ENCODE peak calls at places on chromosomes 7 and 10, in six cellular contexts. One of them, this sample, is unnamed.

GRCh38 chr7:4727914-4728705 is 46.0 kb downstream of the FOXK1 start:
- DNase-seq in H1: no peak
- DNase-seq in IMR-90: no peak
- DNase-seq in trophoblast cell: no peak
- DNase-seq in neuronal stem cell: no peak
- DNase-seq in H9: no peak
- DNase-seq in this sample: peak; percentile 45

GRCh38 chr7:33757050-33757449 is 148.3 kb upstream of the BMPER start:
- DNase-seq in H1: no peak
- DNase-seq in IMR-90: peak; percentile 64
- DNase-seq in trophoblast cell: peak; percentile 86
- DNase-seq in neuronal stem cell: no peak
- DNase-seq in H9: no peak
- DNase-seq in this sample: peak; percentile 71

GRCh38 chr10:112258407-112258806 is 24.8 kb upstream of the TECTB start:
- DNase-seq in H1: no peak
- DNase-seq in IMR-90: no peak
- DNase-seq in trophoblast cell: no peak
- DNase-seq in neuronal stem cell: no peak
- DNase-seq in H9: no peak
- DNase-seq in this sample: no peak

GRCh38 chr7:44434201-44434600 is 56.3 kb downstream of the NUDCD3 start:
- DNase-seq in H1: no peak
- DNase-seq in IMR-90: no peak
- DNase-seq in trophoblast cell: no peak
- DNase-seq in neuronal stem cell: no peak
- DNase-seq in H9: no peak
- DNase-seq in this sample: no peak

GRCh38 chr7:131652934-131653333 is 96.5 kb upstream of the PODXL start:
- DNase-seq in H1: no peak
- DNase-seq in IMR-90: no peak
- DNase-seq in trophoblast cell: no peak
- DNase-seq in neuronal stem cell: no peak
- DNase-seq in H9: no peak
- DNase-seq in this sample: no peak

GRCh38 chr10:61337741-61338140 is 115.4 kb downstream of the TMEM26 start:
- DNase-seq in H1: no peak
- DNase-seq in IMR-90: no peak
- DNase-seq in trophoblast cell: no peak
- DNase-seq in neuronal stem cell: no peak
- DNase-seq in H9: no peak
- DNase-seq in this sample: no peak

GRCh38 chr10:122551450-122551849 is 9.1 kb upstream of the DMBT1 start:
- DNase-seq in H1: no peak
- DNase-seq in IMR-90: no peak
- DNase-seq in trophoblast cell: no peak
- DNase-seq in neuronal stem cell: no peak
- DNase-seq in H9: peak; percentile 54
- DNase-seq in this sample: no peak

GRCh38 chr10:17643339-17643754 is 604 bp upstream of the STAM start:
- DNase-seq in H1: no peak
- DNase-seq in IMR-90: peak; percentile 78
- DNase-seq in trophoblast cell: peak; percentile 92
- DNase-seq in neuronal stem cell: no peak
- DNase-seq in H9: peak; percentile 39
- DNase-seq in this sample: peak; percentile 90

GRCh38 chr10:10986606-10987005 is 31.1 kb upstream of the CELF2 start:
- DNase-seq in H1: no peak
- DNase-seq in IMR-90: peak; percentile 14
- DNase-seq in trophoblast cell: no peak
- DNase-seq in neuronal stem cell: no peak
- DNase-seq in H9: no peak
- DNase-seq in this sample: no peak

GRCh38 chr7:87934699-87935372 is 785 bp downstream of the ADAM22 start:
- DNase-seq in H1: peak; percentile 70
- DNase-seq in IMR-90: no peak
- DNase-seq in trophoblast cell: no peak
- DNase-seq in neuronal stem cell: peak; percentile 17
- DNase-seq in H9: peak; percentile 35
- DNase-seq in this sample: peak; percentile 42

GRCh38 chr7:1533255-1533568 is 2.7 kb downstream of the MAFK start:
- DNase-seq in H1: no peak
- DNase-seq in IMR-90: no peak
- DNase-seq in trophoblast cell: no peak
- DNase-seq in neuronal stem cell: no peak
- DNase-seq in H9: no peak
- DNase-seq in this sample: no peak

GRCh38 chr7:101880536-101881443 is 63.4 kb downstream of the CUX1 start:
- DNase-seq in H1: no peak
- DNase-seq in IMR-90: peak; percentile 42
- DNase-seq in trophoblast cell: peak; percentile 23
- DNase-seq in neuronal stem cell: no peak
- DNase-seq in H9: no peak
- DNase-seq in this sample: peak; percentile 75

GRCh38 chr7:45461014-45461413 is 113.2 kb upstream of the ADCY1 start:
- DNase-seq in H1: no peak
- DNase-seq in IMR-90: no peak
- DNase-seq in trophoblast cell: no peak
- DNase-seq in neuronal stem cell: no peak
- DNase-seq in H9: no peak
- DNase-seq in this sample: no peak

GRCh38 chr7:84191261-84191660 is 3.3 kb downstream of the SEMA3A start:
- DNase-seq in H1: no peak
- DNase-seq in IMR-90: peak; percentile 43
- DNase-seq in trophoblast cell: no peak
- DNase-seq in neuronal stem cell: no peak
- DNase-seq in H9: no peak
- DNase-seq in this sample: no peak

GRCh38 chr7:106417273-106417902 is 132.6 kb upstream of the NAMPT start:
- DNase-seq in H1: no peak
- DNase-seq in IMR-90: peak; percentile 3
- DNase-seq in trophoblast cell: no peak
- DNase-seq in neuronal stem cell: no peak
- DNase-seq in H9: no peak
- DNase-seq in this sample: peak; percentile 12

GRCh38 chr7:130286881-130287280 is 6.1 kb upstream of the CPA4 start:
- DNase-seq in H1: no peak
- DNase-seq in IMR-90: peak; percentile 41
- DNase-seq in trophoblast cell: no peak
- DNase-seq in neuronal stem cell: no peak
- DNase-seq in H9: no peak
- DNase-seq in this sample: no peak

GRCh38 chr10:30500534-30500933 is 66.5 kb downstream of the MAP3K8 start:
- DNase-seq in H1: no peak
- DNase-seq in IMR-90: no peak
- DNase-seq in trophoblast cell: no peak
- DNase-seq in neuronal stem cell: no peak
- DNase-seq in H9: no peak
- DNase-seq in this sample: no peak

GRCh38 chr7:100968650-100969049 is 715 bp upstream of the MUC12 start:
- DNase-seq in H1: no peak
- DNase-seq in IMR-90: no peak
- DNase-seq in trophoblast cell: no peak
- DNase-seq in neuronal stem cell: no peak
- DNase-seq in H9: no peak
- DNase-seq in this sample: no peak

GRCh38 chr10:102545997-102546396 is 42.2 kb downstream of the SUFU start:
- DNase-seq in H1: no peak
- DNase-seq in IMR-90: no peak
- DNase-seq in trophoblast cell: no peak
- DNase-seq in neuronal stem cell: no peak
- DNase-seq in H9: no peak
- DNase-seq in this sample: no peak

GRCh38 chr10:73790886-73791625 is 5.7 kb downstream of the ZSWIM8 start:
- DNase-seq in H1: no peak
- DNase-seq in IMR-90: no peak
- DNase-seq in trophoblast cell: no peak
- DNase-seq in neuronal stem cell: no peak
- DNase-seq in H9: no peak
- DNase-seq in this sample: no peak

GRCh38 chr7:94449151-94449725 is 54.5 kb downstream of the COL1A2 start:
- DNase-seq in H1: no peak
- DNase-seq in IMR-90: peak; percentile 55
- DNase-seq in trophoblast cell: no peak
- DNase-seq in neuronal stem cell: no peak
- DNase-seq in H9: no peak
- DNase-seq in this sample: peak; percentile 52

GRCh38 chr7:128890306-128891109 is 20.0 kb downstream of the KCP start:
- DNase-seq in H1: peak; percentile 64
- DNase-seq in IMR-90: no peak
- DNase-seq in trophoblast cell: peak; percentile 43
- DNase-seq in neuronal stem cell: no peak
- DNase-seq in H9: peak; percentile 60
- DNase-seq in this sample: no peak

GRCh38 chr7:148543-148931 is 43.8 kb upstream of the FAM20C start:
- DNase-seq in H1: no peak
- DNase-seq in IMR-90: no peak
- DNase-seq in trophoblast cell: no peak
- DNase-seq in neuronal stem cell: no peak
- DNase-seq in H9: no peak
- DNase-seq in this sample: peak; percentile 7

GRCh38 chr7:121275204-121275603 is 53.6 kb upstream of the WNT16 start:
- DNase-seq in H1: no peak
- DNase-seq in IMR-90: no peak
- DNase-seq in trophoblast cell: no peak
- DNase-seq in neuronal stem cell: no peak
- DNase-seq in H9: no peak
- DNase-seq in this sample: no peak

GRCh38 chr7:24882989-24883631 is 96.9 kb downstream of the OSBPL3 start:
- DNase-seq in H1: no peak
- DNase-seq in IMR-90: peak; percentile 82
- DNase-seq in trophoblast cell: no peak
- DNase-seq in neuronal stem cell: no peak
- DNase-seq in H9: no peak
- DNase-seq in this sample: peak; percentile 45

GRCh38 chr7:100369105-100369504 is 4.2 kb upstream of the PILRA start:
- DNase-seq in H1: no peak
- DNase-seq in IMR-90: no peak
- DNase-seq in trophoblast cell: peak; percentile 46
- DNase-seq in neuronal stem cell: no peak
- DNase-seq in H9: no peak
- DNase-seq in this sample: no peak

GRCh38 chr7:122304604-122304975 is at the start of gene FEZF1:
- DNase-seq in H1: no peak
- DNase-seq in IMR-90: no peak
- DNase-seq in trophoblast cell: no peak
- DNase-seq in neuronal stem cell: peak; percentile 84
- DNase-seq in H9: peak; percentile 77
- DNase-seq in this sample: no peak

GRCh38 chr10:120818301-120818700 is 32.9 kb upstream of the WDR11 start:
- DNase-seq in H1: no peak
- DNase-seq in IMR-90: no peak
- DNase-seq in trophoblast cell: no peak
- DNase-seq in neuronal stem cell: peak; percentile 12
- DNase-seq in H9: peak; percentile 45
- DNase-seq in this sample: no peak

GRCh38 chr10:92490387-92490786 is 83.5 kb downstream of the IDE start:
- DNase-seq in H1: no peak
- DNase-seq in IMR-90: peak; percentile 87
- DNase-seq in trophoblast cell: no peak
- DNase-seq in neuronal stem cell: no peak
- DNase-seq in H9: no peak
- DNase-seq in this sample: peak; percentile 92

GRCh38 chr7:116738378-116738777 is 66.4 kb downstream of the MET start:
- DNase-seq in H1: no peak
- DNase-seq in IMR-90: no peak
- DNase-seq in trophoblast cell: no peak
- DNase-seq in neuronal stem cell: no peak
- DNase-seq in H9: no peak
- DNase-seq in this sample: peak; percentile 18

GRCh38 chr10:5812283-5813090 is 747 bp downstream of the GDI2 start:
- DNase-seq in H1: peak; percentile 73
- DNase-seq in IMR-90: no peak
- DNase-seq in trophoblast cell: peak; percentile 22
- DNase-seq in neuronal stem cell: peak; percentile 54
- DNase-seq in H9: no peak
- DNase-seq in this sample: peak; percentile 31

GRCh38 chr10:115049318-115049717 is 43.8 kb upstream of the ATRNL1 start:
- DNase-seq in H1: no peak
- DNase-seq in IMR-90: no peak
- DNase-seq in trophoblast cell: no peak
- DNase-seq in neuronal stem cell: no peak
- DNase-seq in H9: no peak
- DNase-seq in this sample: no peak
- H3K18ac ChIP-seq in H1: no peak overlapping the region
- H3K18ac ChIP-seq in IMR-90: no peak overlapping the region
- H3K18ac ChIP-seq in trophoblast cell: no peak overlapping the region
- H3K18ac ChIP-seq in neuronal stem cell: no peak overlapping the region
- H3K18ac ChIP-seq in H9: no peak overlapping the region
- H3K18ac ChIP-seq in this sample: no peak overlapping the region

GRCh38 chr7:47540387-47541093 is 41.4 kb downstream of the TNS3 start:
- DNase-seq in H1: no peak
- DNase-seq in IMR-90: no peak
- DNase-seq in trophoblast cell: no peak
- DNase-seq in neuronal stem cell: no peak
- DNase-seq in H9: no peak
- DNase-seq in this sample: peak; percentile 72
- H3K18ac ChIP-seq in H1: no peak overlapping the region
- H3K18ac ChIP-seq in IMR-90: no peak overlapping the region
- H3K18ac ChIP-seq in trophoblast cell: peak overlapping the region; percentile 52
- H3K18ac ChIP-seq in neuronal stem cell: peak overlapping the region; percentile 39
- H3K18ac ChIP-seq in H9: no peak overlapping the region
- H3K18ac ChIP-seq in this sample: peak overlapping the region; percentile 25

DNA sequence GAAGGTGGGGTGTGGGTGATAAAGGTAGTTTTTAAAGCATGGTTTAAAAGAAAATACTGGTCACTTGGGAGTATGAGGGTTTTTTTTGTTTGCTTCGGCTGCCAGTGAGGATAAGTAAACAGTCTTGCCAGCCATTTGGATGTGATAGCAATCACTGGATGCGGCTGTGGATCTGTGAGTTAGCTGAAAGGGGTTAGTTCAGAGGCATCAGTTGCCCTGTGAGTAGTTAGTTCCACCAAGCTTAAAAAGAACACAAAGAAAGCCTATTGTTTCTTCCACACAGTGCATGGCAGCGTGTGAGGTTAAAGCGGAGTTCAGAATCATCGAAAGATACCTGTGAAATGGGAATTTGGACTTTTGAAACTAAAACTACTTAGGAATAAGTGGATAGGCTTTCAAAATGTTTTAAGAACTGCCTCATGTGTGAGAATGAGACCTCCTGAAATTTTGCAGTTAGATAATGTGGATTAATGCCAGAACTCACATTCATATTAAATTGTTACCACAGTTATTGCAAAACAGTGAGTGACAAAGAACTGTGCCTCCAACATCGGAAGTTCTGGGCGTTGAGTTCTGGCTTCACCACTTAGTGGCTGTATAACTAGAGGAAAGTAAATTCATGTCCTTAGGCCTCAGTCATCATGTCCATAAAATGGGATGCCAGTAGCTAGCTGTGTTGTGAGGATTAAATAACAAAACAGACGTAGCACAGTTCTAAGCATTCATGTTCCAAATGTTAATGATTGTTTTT is 31.2 kb downstream of the KIAA1217 start:
- DNase-seq in H1: no peak
- DNase-seq in IMR-90: no peak
- DNase-seq in trophoblast cell: no peak
- DNase-seq in neuronal stem cell: no peak
- DNase-seq in H9: no peak
- DNase-seq in this sample: no peak
- H3K18ac ChIP-seq in H1: no peak overlapping the region
- H3K18ac ChIP-seq in IMR-90: no peak overlapping the region
- H3K18ac ChIP-seq in trophoblast cell: no peak overlapping the region
- H3K18ac ChIP-seq in neuronal stem cell: no peak overlapping the region
- H3K18ac ChIP-seq in H9: no peak overlapping the region
- H3K18ac ChIP-seq in this sample: no peak overlapping the region

GRCh38 chr10:69321037-69321715 is 42.9 kb downstream of the HK1 start:
- DNase-seq in H1: no peak
- DNase-seq in IMR-90: no peak
- DNase-seq in trophoblast cell: no peak
- DNase-seq in neuronal stem cell: no peak
- DNase-seq in H9: no peak
- DNase-seq in this sample: peak; percentile 15
- H3K18ac ChIP-seq in H1: peak overlapping the region; percentile 40
- H3K18ac ChIP-seq in IMR-90: no peak overlapping the region
- H3K18ac ChIP-seq in trophoblast cell: no peak overlapping the region
- H3K18ac ChIP-seq in neuronal stem cell: no peak overlapping the region
- H3K18ac ChIP-seq in H9: no peak overlapping the region
- H3K18ac ChIP-seq in this sample: peak overlapping the region; percentile 48

This sample was measured in mesenchymal stem cell.